ENCODE peak calls at places on chromosomes 13 and 19, in five cellular contexts. D is IMR-90, L is omental fat pad, S is choroid plexus epithelial cell, R is GM20000. J is an unnamed sample.

GRCh38 chr19:43936219-43936618 is 1.1 kb upstream of the ZNF45 start:
- DNase-seq in S (no peak), D (no peak), L (no peak), R (no peak), J (no peak)

GRCh38 chr13:25378528-25378927 is 6.8 kb downstream of the ATP8A2 start:
- DNase-seq in S (no peak), L (no peak), R (no peak), D (no peak), J (no peak)

GRCh38 chr13:91133941-91134772 is 213.3 kb upstream of the MIR17HG start:
- DNase-seq in L (no peak), R (peak), S (peak), D (peak), J (peak)

GRCh38 chr19:34350161-34350561 is 14.8 kb upstream of the GPI start:
- DNase-seq in L (no peak), S (no peak), R (peak), D (peak), J (no peak)

GRCh38 chr19:31504221-31504620 is 155.0 kb upstream of the TSHZ3 start:
- DNase-seq in S (no peak), R (no peak), D (no peak), L (no peak), J (no peak)

GRCh38 chr19:14577264-14577663 is 5.4 kb upstream of the NDUFB7 start:
- DNase-seq in D (no peak), S (no peak), R (no peak), L (no peak), J (no peak)

GRCh38 chr19:13825489-13826475 is 30.5 kb downstream of the ZSWIM4 start:
- DNase-seq in L (no peak), S (no peak), R (no peak), D (no peak), J (peak)

GRCh38 chr19:21749090-21749489 is 18.3 kb downstream of the ZNF100 start:
- DNase-seq in D (peak), S (peak), R (no peak), L (no peak), J (no peak)

GRCh38 chr13:50594276-50594970 is 249.1 kb downstream of the DLEU7 start:
- DNase-seq in S (peak), L (no peak), R (peak), D (no peak), J (no peak)

GRCh38 chr19:48568345-48568886 is 16.4 kb downstream of the SULT2B1 start:
- DNase-seq in D (peak), S (peak), R (no peak), L (peak), J (peak)

GRCh38 chr19:32421589-32422361 is 16.2 kb downstream of the DPY19L3 start:
- DNase-seq in D (no peak), S (peak), L (no peak), R (no peak), J (no peak)

GRCh38 chr13:109256866-109257760 is 529.3 kb downstream of the IRS2 start:
- DNase-seq in S (peak), D (peak), L (no peak), R (no peak), J (peak)

GRCh38 chr13:85724554-85725432 is 74.4 kb downstream of the SLITRK6 start:
- DNase-seq in D (peak), R (no peak), S (no peak), L (no peak), J (no peak)

GRCh38 chr13:50129923-50130685 is 114.9 kb downstream of the KCNRG start:
- DNase-seq in L (no peak), S (peak), D (no peak), R (peak), J (peak)

GRCh38 chr13:43558312-43558711 is 228.5 kb downstream of the ENOX1 start:
- DNase-seq in R (no peak), L (no peak), S (no peak), D (no peak), J (no peak)

GRCh38 chr13:25762795-25763377 is 288.9 kb downstream of the SHISA2 start:
- DNase-seq in L (no peak), R (no peak), D (no peak), S (no peak), J (no peak)

GRCh38 chr13:75635621-75636338 is at the start of gene LMO7:
- DNase-seq in D (peak), S (peak), R (peak), L (no peak), J (peak)

GRCh38 chr13:111410232-111411021 is 90.0 kb downstream of the TEX29 start:
- DNase-seq in L (no peak), S (no peak), D (no peak), R (no peak), J (no peak)

GRCh38 chr13:111844682-111845081 is 222.3 kb upstream of the SOX1 start:
- DNase-seq in D (no peak), S (no peak), L (no peak), R (no peak), J (no peak)

DNA sequence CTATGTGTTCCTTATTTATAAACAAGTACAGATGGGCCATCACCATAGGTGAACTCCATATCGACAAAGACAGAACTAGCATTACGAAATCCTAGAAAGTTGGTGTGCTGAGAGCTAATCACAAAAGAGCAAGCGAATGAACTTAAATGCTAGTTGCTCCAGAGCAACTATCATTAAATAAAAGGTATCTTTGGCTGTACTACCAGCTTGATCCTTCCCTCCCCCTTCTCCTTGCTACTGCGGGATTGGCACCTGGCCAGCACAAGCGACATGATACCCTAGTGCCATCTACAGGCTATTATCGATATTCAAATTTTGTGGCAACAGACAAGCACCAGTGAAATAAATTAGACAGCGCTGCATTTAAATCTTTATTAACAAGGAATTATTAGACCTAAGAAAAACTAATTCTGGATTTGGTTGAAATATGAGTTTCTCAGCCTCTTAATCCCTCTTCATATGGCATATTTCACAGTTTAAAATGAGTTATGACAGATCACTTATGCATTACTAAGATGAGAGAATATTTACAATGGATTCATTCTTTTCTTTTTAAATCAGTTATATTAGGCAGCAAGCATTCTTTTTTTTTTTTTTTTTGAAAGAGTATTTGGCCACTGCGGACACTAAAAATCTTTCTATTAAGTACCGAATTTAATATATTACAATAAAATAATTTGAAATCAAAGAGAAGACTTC is 5.8 kb downstream of the PCDH9 start:
- DNase-seq in R (peak), D (peak), L (peak), S (peak), J (peak)
- TF ChIP-seq CTCF in R (no peak), D (peak), L (no peak), S (peak), J (peak)

GRCh38 chr13:80390338-80390737 is 49.4 kb upstream of the SPRY2 start:
- DNase-seq in L (no peak), D (no peak), S (no peak), R (no peak), J (no peak)

GRCh38 chr13:80386592-80386991 is 45.7 kb upstream of the SPRY2 start:
- DNase-seq in D (no peak), L (no peak), S (no peak), R (no peak), J (no peak)

GRCh38 chr13:80389073-80390038 is 48.4 kb upstream of the SPRY2 start:
- DNase-seq in R (no peak), D (no peak), S (no peak), L (no peak), J (no peak)

GRCh38 chr13:80386001-80386400 is 45.1 kb upstream of the SPRY2 start:
- DNase-seq in S (no peak), D (no peak), L (no peak), R (no peak), J (no peak)

DNA sequence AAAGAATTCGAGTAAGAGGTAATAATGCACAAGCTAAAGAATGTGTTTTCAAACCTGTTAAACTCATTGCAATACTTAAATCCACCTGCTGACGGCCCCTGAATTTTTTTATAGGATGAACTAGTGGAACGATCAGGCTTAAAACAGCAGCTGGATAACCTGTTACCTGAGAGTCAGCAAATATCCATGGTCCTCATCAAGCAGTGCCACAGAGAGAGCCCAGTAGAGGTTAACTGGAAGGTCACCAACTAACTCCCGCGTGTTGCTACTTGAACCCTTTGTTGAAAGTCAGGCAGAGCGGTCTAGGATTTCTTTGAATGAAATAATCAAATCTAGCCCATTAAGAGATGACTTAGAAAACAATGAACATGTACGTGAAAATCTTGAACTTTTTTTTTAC is 47.6 kb upstream of the SPRY2 start:
- DNase-seq in R (no peak), L (no peak), D (no peak), S (no peak), J (no peak)
- TF ChIP-seq CTCF in R (no peak), L (no peak), D (no peak), S (no peak), J (no peak)

GRCh38 chr19:41570639-41571112 is 5.3 kb upstream of the CEACAM21 start:
- DNase-seq in R (peak), D (peak), S (peak), L (peak), J (peak)

GRCh38 chr19:41565384-41565730 is 10.6 kb upstream of the CEACAM21 start:
- DNase-seq in L (no peak), D (no peak), R (no peak), S (no peak), J (no peak)

GRCh38 chr19:41570179-41570578 is 5.8 kb upstream of the CEACAM21 start:
- DNase-seq in R (no peak), S (no peak), D (no peak), L (no peak), J (no peak)

GRCh38 chr19:41564515-41565383 is 11.2 kb upstream of the CEACAM21 start:
- DNase-seq in R (no peak), D (no peak), L (no peak), S (no peak), J (no peak)

GRCh38 chr19:41569481-41570150 is 6.3 kb upstream of the CEACAM21 start:
- DNase-seq in R (no peak), D (no peak), S (no peak), L (no peak), J (no peak)
- TF ChIP-seq CTCF in R (no peak), D (no peak), S (no peak), L (no peak), J (no peak)

GRCh38 chr19:5290336-5291262 is 50.0 kb downstream of the PTPRS start:
- DNase-seq in S (no peak), L (no peak), D (no peak), R (no peak), J (no peak)

GRCh38 chr19:5288347-5288739 is 52.3 kb downstream of the PTPRS start:
- DNase-seq in S (no peak), L (no peak), R (no peak), D (no peak), J (no peak)

GRCh38 chr19:5287066-5287465 is 53.5 kb downstream of the PTPRS start:
- DNase-seq in L (no peak), S (no peak), R (no peak), D (no peak), J (no peak)

GRCh38 chr19:5291588-5292193 is 48.9 kb downstream of the PTPRS start:
- DNase-seq in S (no peak), R (no peak), D (no peak), L (no peak), J (no peak)

GRCh38 chr19:5289060-5289990 is 51.3 kb downstream of the PTPRS start:
- DNase-seq in R (no peak), D (no peak), S (no peak), L (no peak), J (no peak)
- TF ChIP-seq CTCF in R (no peak), D (no peak), S (peak), L (no peak), J (no peak)

GRCh38 chr19:16067205-16067938 is 8.9 kb upstream of the TPM4 start:
- DNase-seq in L (no peak), R (no peak), D (peak), S (peak), J (peak)

GRCh38 chr19:16068696-16069259 is 7.5 kb upstream of the TPM4 start:
- DNase-seq in S (no peak), L (no peak), D (no peak), R (no peak), J (no peak)

GRCh38 chr19:16069813-16070365 is 6.4 kb upstream of the TPM4 start:
- DNase-seq in D (no peak), R (no peak), S (no peak), L (no peak), J (no peak)

GRCh38 chr19:16064209-16064889 is 11.9 kb upstream of the TPM4 start:
- DNase-seq in S (peak), D (no peak), L (no peak), R (peak), J (no peak)

DNA sequence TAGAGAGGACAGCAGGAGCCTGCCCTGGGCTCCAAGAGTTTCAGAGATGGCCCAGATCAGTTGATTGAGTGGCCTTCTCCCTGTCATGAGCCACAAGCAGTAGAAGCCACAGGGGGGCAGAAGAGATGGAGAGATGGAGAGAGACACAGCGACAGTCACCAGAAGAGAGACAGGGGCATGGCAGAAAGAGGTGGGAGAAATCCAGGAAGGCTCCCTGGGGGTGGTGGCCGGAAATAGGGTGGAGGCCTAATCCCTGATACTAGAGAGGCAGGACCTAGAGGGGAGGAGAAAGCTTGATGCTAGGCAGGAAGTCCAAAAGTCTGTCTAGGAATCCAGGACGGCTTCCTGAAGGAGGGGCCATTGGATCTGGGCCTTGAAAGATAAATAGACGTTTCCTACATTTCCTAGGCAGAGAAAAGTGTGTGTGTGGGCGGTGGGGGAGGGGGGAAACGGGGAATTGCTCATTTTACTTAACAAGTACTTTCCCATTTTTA is 9.6 kb upstream of the TPM4 start:
- DNase-seq in L (no peak), D (peak), S (no peak), R (peak), J (peak)
- TF ChIP-seq CTCF in L (no peak), D (peak), S (peak), R (peak), J (no peak)

GRCh38 chr19:10935371-10936059 is 6.9 kb downstream of the TIMM29 start:
- DNase-seq in S (no peak), D (no peak), L (no peak), R (no peak), J (no peak)

GRCh38 chr19:10936661-10937084 is 8.1 kb downstream of the TIMM29 start:
- DNase-seq in L (no peak), S (peak), D (peak), R (peak), J (peak)
- TF ChIP-seq CTCF in L (no peak), S (peak), D (peak), R (peak), J (peak)

GRCh38 chr19:3123088-3123721 is 12.6 kb upstream of the GNA15 start:
- DNase-seq in R (no peak), S (no peak), L (no peak), D (no peak), J (no peak)
- TF ChIP-seq CTCF in R (no peak), S (no peak), L (no peak), D (no peak), J (no peak)

J was measured in MCF 10A.